ENCODE peak calls at places on chromosomes 6 and 20, in seven cellular contexts. One of them, this sample, is unnamed.

GRCh38 chr6:149831380-149831820 is 32.8 kb downstream of the LRP11 start:
- DNase-seq in astrocyte of the spinal cord: no peak
- DNase-seq in BJ: no peak
- DNase-seq in ovary: no peak
- DNase-seq in A549: no peak
- DNase-seq in IMR-90: no peak
- DNase-seq in psoas muscle: no peak
- DNase-seq in this sample: no peak

GRCh38 chr6:79947191-79948173 is at the start of gene ELOVL4:
- DNase-seq in astrocyte of the spinal cord: peak; percentile 83
- DNase-seq in BJ: peak; percentile 9
- DNase-seq in ovary: peak; percentile 78
- DNase-seq in A549: peak; percentile 57
- DNase-seq in IMR-90: peak; percentile 74
- DNase-seq in psoas muscle: peak; percentile 68
- DNase-seq in this sample: no peak

GRCh38 chr6:4774715-4775590 is 1.3 kb upstream of the CDYL start:
- DNase-seq in astrocyte of the spinal cord: no peak
- DNase-seq in BJ: no peak
- DNase-seq in ovary: peak; percentile 33
- DNase-seq in A549: no peak
- DNase-seq in IMR-90: no peak
- DNase-seq in psoas muscle: peak; percentile 67
- DNase-seq in this sample: no peak

GRCh38 chr6:150485559-150486517 is 113.8 kb upstream of the PLEKHG1 start:
- DNase-seq in astrocyte of the spinal cord: no peak
- DNase-seq in BJ: no peak
- DNase-seq in ovary: no peak
- DNase-seq in A549: no peak
- DNase-seq in IMR-90: no peak
- DNase-seq in psoas muscle: no peak
- DNase-seq in this sample: no peak

GRCh38 chr20:46036370-46036769 is 7.4 kb downstream of the SLC12A5 start:
- DNase-seq in astrocyte of the spinal cord: no peak
- DNase-seq in BJ: no peak
- DNase-seq in ovary: no peak
- DNase-seq in A549: no peak
- DNase-seq in IMR-90: no peak
- DNase-seq in psoas muscle: no peak
- DNase-seq in this sample: no peak

GRCh38 chr6:91193446-91193845 is 606.6 kb upstream of the MAP3K7 start:
- DNase-seq in astrocyte of the spinal cord: no peak
- DNase-seq in BJ: no peak
- DNase-seq in ovary: no peak
- DNase-seq in A549: no peak
- DNase-seq in IMR-90: no peak
- DNase-seq in psoas muscle: no peak
- DNase-seq in this sample: no peak

GRCh38 chr6:97111243-97111642 is 171.8 kb downstream of the MMS22L start:
- DNase-seq in astrocyte of the spinal cord: no peak
- DNase-seq in BJ: no peak
- DNase-seq in ovary: no peak
- DNase-seq in A549: no peak
- DNase-seq in IMR-90: no peak
- DNase-seq in psoas muscle: no peak
- DNase-seq in this sample: no peak

GRCh38 chr6:128311944-128312570 is 208.3 kb downstream of the PTPRK start:
- DNase-seq in astrocyte of the spinal cord: no peak
- DNase-seq in BJ: no peak
- DNase-seq in ovary: no peak
- DNase-seq in A549: no peak
- DNase-seq in IMR-90: no peak
- DNase-seq in psoas muscle: no peak
- DNase-seq in this sample: no peak

GRCh38 chr6:27312146-27312949 is at the start of gene POM121L2:
- DNase-seq in astrocyte of the spinal cord: peak; percentile 28
- DNase-seq in BJ: no peak
- DNase-seq in ovary: peak; percentile 28
- DNase-seq in A549: peak; percentile 80
- DNase-seq in IMR-90: peak; percentile 28
- DNase-seq in psoas muscle: no peak
- DNase-seq in this sample: no peak

GRCh38 chr6:108612852-108613251 is 52.1 kb downstream of the FOXO3 start:
- DNase-seq in astrocyte of the spinal cord: no peak
- DNase-seq in BJ: no peak
- DNase-seq in ovary: no peak
- DNase-seq in A549: no peak
- DNase-seq in IMR-90: no peak
- DNase-seq in psoas muscle: no peak
- DNase-seq in this sample: no peak

GRCh38 chr20:4083103-4083864 is 67.9 kb upstream of the RNF24 start:
- DNase-seq in astrocyte of the spinal cord: no peak
- DNase-seq in BJ: no peak
- DNase-seq in ovary: no peak
- DNase-seq in A549: no peak
- DNase-seq in IMR-90: no peak
- DNase-seq in psoas muscle: no peak
- DNase-seq in this sample: no peak

GRCh38 chr6:107209406-107209939 is 94.2 kb upstream of the BEND3 start:
- DNase-seq in astrocyte of the spinal cord: no peak
- DNase-seq in BJ: no peak
- DNase-seq in ovary: no peak
- DNase-seq in A549: no peak
- DNase-seq in IMR-90: no peak
- DNase-seq in psoas muscle: no peak
- DNase-seq in this sample: no peak

GRCh38 chr6:44342052-44342451 is 398 bp upstream of the SPATS1 start:
- DNase-seq in astrocyte of the spinal cord: no peak
- DNase-seq in BJ: no peak
- DNase-seq in ovary: peak; percentile 39
- DNase-seq in A549: no peak
- DNase-seq in IMR-90: no peak
- DNase-seq in psoas muscle: no peak
- DNase-seq in this sample: no peak

GRCh38 chr20:3502878-3503277 is 32.1 kb downstream of the ATRN start:
- DNase-seq in astrocyte of the spinal cord: no peak
- DNase-seq in BJ: no peak
- DNase-seq in ovary: no peak
- DNase-seq in A549: no peak
- DNase-seq in IMR-90: no peak
- DNase-seq in psoas muscle: no peak
- DNase-seq in this sample: no peak

GRCh38 chr6:89021629-89022028 is 58.2 kb upstream of the RNGTT start:
- DNase-seq in astrocyte of the spinal cord: no peak
- DNase-seq in BJ: no peak
- DNase-seq in ovary: no peak
- DNase-seq in A549: no peak
- DNase-seq in IMR-90: no peak
- DNase-seq in psoas muscle: no peak
- DNase-seq in this sample: no peak

GRCh38 chr6:3732345-3733141 is 19.0 kb downstream of the PXDC1 start:
- DNase-seq in astrocyte of the spinal cord: peak; percentile 86
- DNase-seq in BJ: no peak
- DNase-seq in ovary: peak; percentile 77
- DNase-seq in A549: peak; percentile 62
- DNase-seq in IMR-90: peak; percentile 94
- DNase-seq in psoas muscle: peak; percentile 87
- DNase-seq in this sample: no peak

GRCh38 chr6:163645560-163645959 is 231.0 kb downstream of the QKI start:
- DNase-seq in astrocyte of the spinal cord: no peak
- DNase-seq in BJ: no peak
- DNase-seq in ovary: no peak
- DNase-seq in A549: no peak
- DNase-seq in IMR-90: no peak
- DNase-seq in psoas muscle: no peak
- DNase-seq in this sample: no peak

GRCh38 chr20:44788706-44789456 is 21.5 kb downstream of the RIMS4 start:
- DNase-seq in astrocyte of the spinal cord: no peak
- DNase-seq in BJ: no peak
- DNase-seq in ovary: no peak
- DNase-seq in A549: no peak
- DNase-seq in IMR-90: no peak
- DNase-seq in psoas muscle: no peak
- DNase-seq in this sample: no peak

GRCh38 chr6:106186172-106186571 is 100.0 kb downstream of the PRDM1 start:
- DNase-seq in astrocyte of the spinal cord: no peak
- DNase-seq in BJ: no peak
- DNase-seq in ovary: no peak
- DNase-seq in A549: no peak
- DNase-seq in IMR-90: no peak
- DNase-seq in psoas muscle: no peak
- DNase-seq in this sample: no peak

GRCh38 chr6:16336056-16336810 is 97.8 kb downstream of the GMPR start:
- DNase-seq in astrocyte of the spinal cord: no peak
- DNase-seq in BJ: no peak
- DNase-seq in ovary: no peak
- DNase-seq in A549: no peak
- DNase-seq in IMR-90: no peak
- DNase-seq in psoas muscle: no peak
- DNase-seq in this sample: no peak

GRCh38 chr6:16339263-16339587 is 100.8 kb downstream of the GMPR start:
- DNase-seq in astrocyte of the spinal cord: no peak
- DNase-seq in BJ: no peak
- DNase-seq in ovary: no peak
- DNase-seq in A549: no peak
- DNase-seq in IMR-90: no peak
- DNase-seq in psoas muscle: no peak
- DNase-seq in this sample: no peak

GRCh38 chr6:16337280-16337975 is 99.0 kb downstream of the GMPR start:
- DNase-seq in astrocyte of the spinal cord: peak; percentile 70
- DNase-seq in BJ: peak; percentile 93
- DNase-seq in ovary: peak; percentile 95
- DNase-seq in A549: no peak
- DNase-seq in IMR-90: peak; percentile 93
- DNase-seq in psoas muscle: peak; percentile 95
- DNase-seq in this sample: peak; percentile 98

GRCh38 chr6:16335176-16335575 is 96.8 kb downstream of the GMPR start:
- DNase-seq in astrocyte of the spinal cord: no peak
- DNase-seq in BJ: no peak
- DNase-seq in ovary: no peak
- DNase-seq in A549: no peak
- DNase-seq in IMR-90: no peak
- DNase-seq in psoas muscle: no peak
- DNase-seq in this sample: no peak

GRCh38 chr6:16338577-16339262 is 100.3 kb downstream of the GMPR start:
- DNase-seq in astrocyte of the spinal cord: peak; percentile 98
- DNase-seq in BJ: peak; percentile 98
- DNase-seq in ovary: peak; percentile 75
- DNase-seq in A549: peak; percentile 58
- DNase-seq in IMR-90: peak; percentile 100
- DNase-seq in psoas muscle: peak; percentile 78
- DNase-seq in this sample: peak; percentile 96
- TF ChIP-seq CTCF in astrocyte of the spinal cord: peak; percentile 87
- TF ChIP-seq CTCF in BJ: peak; percentile 86
- TF ChIP-seq CTCF in ovary: no peak
- TF ChIP-seq CTCF in A549: peak; percentile 33
- TF ChIP-seq CTCF in IMR-90: peak; percentile 88
- TF ChIP-seq CTCF in psoas muscle: peak; percentile 40
- TF ChIP-seq CTCF in this sample: peak; percentile 86

GRCh38 chr20:57811373-57812020 is 101.7 kb upstream of the PMEPA1 start:
- DNase-seq in astrocyte of the spinal cord: peak; percentile 13
- DNase-seq in BJ: no peak
- DNase-seq in ovary: no peak
- DNase-seq in A549: no peak
- DNase-seq in IMR-90: no peak
- DNase-seq in psoas muscle: no peak
- DNase-seq in this sample: no peak
- H3K4me3 ChIP-seq in astrocyte of the spinal cord: no peak overlapping the region
- H3K4me3 ChIP-seq in BJ: no peak overlapping the region
- H3K4me3 ChIP-seq in ovary: no peak overlapping the region
- H3K4me3 ChIP-seq in A549: no peak overlapping the region
- H3K4me3 ChIP-seq in IMR-90: no peak overlapping the region
- H3K4me3 ChIP-seq in psoas muscle: no peak overlapping the region
- H3K4me3 ChIP-seq in this sample: no peak overlapping the region

DNA sequence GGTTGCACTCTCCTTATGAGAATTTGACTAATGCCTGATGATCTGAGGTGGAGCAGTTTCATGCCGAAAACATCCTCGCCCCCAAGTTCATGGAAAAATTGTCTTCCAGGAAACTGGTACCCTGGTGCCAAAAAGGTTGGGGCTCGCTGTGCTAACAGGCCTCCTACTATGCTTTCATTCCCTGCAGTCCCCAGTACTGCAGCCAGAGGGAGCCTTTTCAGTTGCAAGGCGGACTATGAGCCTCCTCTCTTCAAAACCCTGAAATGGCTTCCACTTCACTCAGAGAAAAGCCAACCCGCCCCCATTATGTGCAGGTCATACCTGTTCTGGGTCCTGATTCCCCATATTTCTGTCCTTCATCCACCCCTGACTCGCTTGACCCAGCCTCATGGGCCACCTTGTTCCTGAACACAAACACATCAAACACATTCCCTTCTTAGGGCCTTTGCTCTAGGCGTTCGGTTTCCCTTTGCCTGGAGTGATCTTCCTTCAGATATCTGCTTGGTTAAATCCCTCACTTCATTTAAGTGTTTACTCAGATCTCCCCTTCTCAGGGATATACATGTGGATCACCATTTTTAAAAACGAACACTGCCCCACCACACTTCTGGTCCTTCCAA is 173.7 kb downstream of the PHACTR1 start:
- DNase-seq in astrocyte of the spinal cord: no peak
- DNase-seq in BJ: no peak
- DNase-seq in ovary: no peak
- DNase-seq in A549: peak; percentile 17
- DNase-seq in IMR-90: no peak
- DNase-seq in psoas muscle: no peak
- DNase-seq in this sample: no peak
- TF ChIP-seq CTCF in astrocyte of the spinal cord: peak; percentile 66
- TF ChIP-seq CTCF in BJ: peak; percentile 43
- TF ChIP-seq CTCF in ovary: no peak
- TF ChIP-seq CTCF in A549: peak; percentile 12
- TF ChIP-seq CTCF in IMR-90: peak; percentile 22
- TF ChIP-seq CTCF in psoas muscle: no peak
- TF ChIP-seq CTCF in this sample: peak; percentile 58

GRCh38 chr6:145713746-145714145 is 21.6 kb downstream of the EPM2A start:
- DNase-seq in astrocyte of the spinal cord: no peak
- DNase-seq in BJ: no peak
- DNase-seq in ovary: no peak
- DNase-seq in A549: no peak
- DNase-seq in IMR-90: no peak
- DNase-seq in psoas muscle: no peak
- DNase-seq in this sample: no peak
- H3K4me3 ChIP-seq in astrocyte of the spinal cord: no peak overlapping the region
- H3K4me3 ChIP-seq in BJ: no peak overlapping the region
- H3K4me3 ChIP-seq in ovary: no peak overlapping the region
- H3K4me3 ChIP-seq in A549: no peak overlapping the region
- H3K4me3 ChIP-seq in IMR-90: no peak overlapping the region
- H3K4me3 ChIP-seq in psoas muscle: no peak overlapping the region
- H3K4me3 ChIP-seq in this sample: no peak overlapping the region

This sample was measured in HFF-Myc.